ENCODE peak calls at places on chromosomes 16 and 17, in eight cellular contexts. K is prostate gland; X is HCT116; U is OCI-LY7; I is Karpas-422; S is CD8-positive, alpha-beta memory T cell; J is AG04450; E is adipocyte. Z is an unnamed sample.

GRCh38 chr16:68973611-68974120 is 130.3 kb downstream of the TANGO6 start:
- DNase-seq in K (no peak), X (no peak), U (no peak), I (peak; percentile 7), S (no peak), J (no peak), E (no peak), Z (no peak)

GRCh38 chr17:42002792-42003301 is 14.4 kb downstream of the DNAJC7 start:
- DNase-seq in K (no peak), X (no peak), U (no peak), I (no peak), S (no peak), J (no peak), E (peak; percentile 37), Z (no peak)

GRCh38 chr16:73560497-73560896 is 512.6 kb upstream of the ZFHX3 start:
- DNase-seq in K (no peak), X (no peak), U (no peak), I (no peak), S (no peak), J (no peak), E (no peak), Z (no peak)

GRCh38 chr17:17871913-17872312 is 35.1 kb upstream of the SREBF1 start:
- DNase-seq in K (no peak), X (no peak), U (no peak), I (no peak), S (no peak), J (no peak), E (no peak), Z (no peak)

GRCh38 chr16:19858654-19859018 is 26.0 kb downstream of the GPRC5B start:
- DNase-seq in K (no peak), X (no peak), U (no peak), I (no peak), S (no peak), J (no peak), E (no peak), Z (no peak)

GRCh38 chr17:12632785-12633184 is 32.9 kb upstream of the MYOCD start:
- DNase-seq in K (no peak), X (no peak), U (no peak), I (peak; percentile 29), S (no peak), J (no peak), E (no peak), Z (no peak)

GRCh38 chr16:55372792-55373488 is 48.9 kb downstream of the IRX6 start:
- DNase-seq in K (no peak), X (no peak), U (no peak), I (no peak), S (no peak), J (no peak), E (no peak), Z (no peak)

GRCh38 chr16:84449156-84450140 is 55.0 kb downstream of the MEAK7 start:
- DNase-seq in K (peak; percentile 29), X (no peak), U (no peak), I (no peak), S (no peak), J (no peak), E (no peak), Z (no peak)

GRCh38 chr16:87540072-87540976 is 47.5 kb upstream of the ZCCHC14 start:
- DNase-seq in K (no peak), X (no peak), U (no peak), I (no peak), S (no peak), J (no peak), E (no peak), Z (no peak)

GRCh38 chr17:65243838-65244237 is 106.7 kb downstream of the RGS9 start:
- DNase-seq in K (no peak), X (peak; percentile 86), U (no peak), I (no peak), S (no peak), J (no peak), E (peak; percentile 27), Z (no peak)

GRCh38 chr17:70093163-70093562 is 18.1 kb downstream of the KCNJ16 start:
- DNase-seq in K (no peak), X (no peak), U (no peak), I (no peak), S (no peak), J (no peak), E (no peak), Z (no peak)

GRCh38 chr16:52611817-52612673 is 65.1 kb upstream of the TOX3 start:
- DNase-seq in K (no peak), X (no peak), U (no peak), I (no peak), S (no peak), J (no peak), E (no peak), Z (no peak)

GRCh38 chr17:39845052-39845976 is 18.8 kb downstream of the IKZF3 start:
- DNase-seq in K (no peak), X (no peak), U (no peak), I (no peak), S (no peak), J (no peak), E (no peak), Z (no peak)

GRCh38 chr17:3033248-3033640 is 30.2 kb downstream of the OR1D5 start:
- DNase-seq in K (no peak), X (no peak), U (no peak), I (no peak), S (no peak), J (no peak), E (no peak), Z (no peak)

GRCh38 chr16:81996664-81997529 is 14.4 kb downstream of the SDR42E1 start:
- DNase-seq in K (no peak), X (peak; percentile 60), U (peak; percentile 18), I (no peak), S (no peak), J (no peak), E (peak; percentile 32), Z (no peak)

DNA sequence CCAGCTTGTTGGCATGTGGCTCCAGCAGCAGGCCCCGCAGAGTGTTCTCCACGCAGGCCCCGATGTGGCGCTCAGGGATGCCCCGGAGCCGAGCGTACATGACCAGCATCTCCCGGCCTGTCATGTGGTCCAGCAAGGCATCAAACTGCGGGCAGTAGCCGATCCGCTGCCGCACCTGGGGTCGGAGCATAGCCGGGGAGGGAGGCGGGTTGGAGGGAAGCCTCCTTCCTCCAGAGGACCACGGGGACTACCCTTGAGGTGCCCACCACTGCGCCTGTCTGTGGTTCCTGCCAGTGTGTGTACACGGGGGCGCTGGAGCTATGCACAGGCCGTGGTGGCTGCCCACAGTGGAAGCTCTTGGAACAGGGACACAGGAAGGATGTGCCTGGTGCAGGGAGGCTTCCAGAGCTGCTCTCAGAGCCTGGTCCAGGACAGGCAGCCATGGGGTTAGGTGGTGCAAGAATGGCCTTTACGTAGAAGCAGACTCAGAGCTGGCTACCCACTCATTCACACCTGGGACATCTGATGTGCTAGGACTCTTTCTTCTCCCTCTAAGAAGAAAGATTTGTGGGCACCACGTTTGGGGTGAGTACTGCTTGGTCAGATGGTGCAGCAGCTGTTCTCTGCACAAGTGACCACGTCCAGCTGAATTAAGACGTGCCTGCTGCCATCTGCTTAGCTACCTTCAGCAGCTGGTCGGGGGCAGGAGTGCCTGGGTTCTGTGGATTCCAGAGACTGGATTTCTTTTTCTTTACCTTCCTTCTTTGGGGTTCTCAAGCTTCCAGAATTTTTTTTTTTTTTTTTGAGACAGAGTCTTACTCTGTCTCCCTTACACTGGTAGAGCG is 11.3 kb upstream of the RNPS1 start:
- DNase-seq in K (no peak), X (no peak), U (no peak), I (no peak), S (no peak), J (no peak), E (no peak), Z (no peak)
- H3K9me3 ChIP-seq in K (no peaks in the 10 kb centered on the region), X (no peaks in the 10 kb centered on the region), U (no peaks in the 10 kb centered on the region), I (no peaks in the 10 kb centered on the region), S (no peaks in the 10 kb centered on the region), J (no peaks in the 10 kb centered on the region), E (no peaks in the 10 kb centered on the region), Z (no peaks in the 10 kb centered on the region)

DNA sequence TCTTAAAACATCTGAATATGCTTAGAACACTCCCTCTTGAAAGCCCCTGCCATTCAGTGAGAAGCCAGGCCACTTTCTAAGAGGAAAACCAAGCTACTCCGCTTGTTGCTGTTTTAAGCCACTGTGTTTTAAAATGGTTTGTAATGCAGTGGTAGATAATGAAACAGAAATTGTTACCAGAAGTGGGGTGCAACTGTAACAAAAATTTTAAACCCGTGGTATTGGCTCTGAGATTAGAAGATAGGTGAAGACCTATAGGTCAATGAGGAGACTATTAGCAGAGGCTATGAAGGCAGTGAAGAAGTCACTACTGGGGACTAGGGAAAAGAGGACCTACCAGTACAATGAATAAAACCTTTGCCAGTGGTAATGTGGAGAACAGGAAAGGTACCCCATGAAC is 266.5 kb downstream of the IRF8 start:
- DNase-seq in K (no peak), X (no peak), U (no peak), I (no peak), S (no peak), J (no peak), E (no peak), Z (no peak)
- H3K9me3 ChIP-seq in K (no peaks in the 10 kb centered on the region), X (peaks cover 12% of the 10 kb centered on the region), U (peaks cover 8% of the 10 kb centered on the region), I (peaks cover 9% of the 10 kb centered on the region), S (no peaks in the 10 kb centered on the region), J (peaks cover 20% of the 10 kb centered on the region), E (peaks cover 53% of the 10 kb centered on the region), Z (peaks cover 6% of the 10 kb centered on the region)

GRCh38 chr17:82944990-82945389 is 105.2 kb upstream of the ZNF750 start:
- DNase-seq in K (no peak), X (no peak), U (peak; percentile 37), I (peak; percentile 55), S (no peak), J (no peak), E (no peak), Z (no peak)

GRCh38 chr17:82941021-82942001 is 101.5 kb upstream of the ZNF750 start:
- DNase-seq in K (no peak), X (no peak), U (no peak), I (no peak), S (no peak), J (no peak), E (no peak), Z (no peak)

GRCh38 chr17:82942166-82943130 is 102.6 kb upstream of the ZNF750 start:
- DNase-seq in K (no peak), X (no peak), U (no peak), I (no peak), S (no peak), J (no peak), E (no peak), Z (no peak)

GRCh38 chr17:82943751-82944150 is 103.9 kb upstream of the ZNF750 start:
- DNase-seq in K (no peak), X (no peak), U (no peak), I (no peak), S (no peak), J (no peak), E (no peak), Z (no peak)

GRCh38 chr17:82943339-82943738 is 103.5 kb upstream of the ZNF750 start:
- DNase-seq in K (no peak), X (no peak), U (no peak), I (no peak), S (no peak), J (no peak), E (no peak), Z (no peak)
- H3K9me3 ChIP-seq in K (no peaks in the 10 kb centered on the region), X (peaks cover 24% of the 10 kb centered on the region), U (peaks cover 30% of the 10 kb centered on the region), I (peaks cover 31% of the 10 kb centered on the region), S (peaks cover 13% of the 10 kb centered on the region), J (peaks cover 41% of the 10 kb centered on the region), E (peaks cover 26% of the 10 kb centered on the region), Z (peaks cover 13% of the 10 kb centered on the region)

DNA sequence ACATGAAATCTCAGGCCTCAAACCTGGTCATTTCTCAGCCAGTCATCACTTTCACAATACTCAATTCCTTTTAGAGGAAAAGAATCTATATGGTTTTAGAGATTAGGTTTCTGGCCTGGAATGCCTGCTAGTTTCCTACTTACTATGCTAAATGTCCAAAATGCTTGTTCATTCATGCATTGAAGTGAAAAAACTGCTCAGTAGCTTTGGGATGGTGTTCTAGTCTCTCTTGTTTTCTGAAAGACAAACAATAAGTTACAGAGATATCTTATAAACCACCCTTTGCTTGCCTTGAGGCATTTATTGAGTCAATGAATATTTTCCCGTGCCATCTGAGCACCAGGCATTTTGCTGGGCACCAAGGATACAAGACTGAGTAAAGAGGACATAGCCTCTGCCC is 1146.5 kb upstream of the GOT2 start:
- DNase-seq in K (no peak), X (no peak), U (no peak), I (no peak), S (no peak), J (no peak), E (no peak), Z (no peak)
- H3K9me3 ChIP-seq in K (no peaks in the 10 kb centered on the region), X (peaks cover 32% of the 10 kb centered on the region), U (no peaks in the 10 kb centered on the region), I (peaks cover 3% of the 10 kb centered on the region), S (no peaks in the 10 kb centered on the region), J (no peaks in the 10 kb centered on the region), E (no peaks in the 10 kb centered on the region), Z (no peaks in the 10 kb centered on the region)

Z was measured in effector memory CD4-positive, alpha-beta T cell.